ENCODE peak calls at places on chromosomes 4 and X, in eight cellular contexts. One of them, this sample, is unnamed.

GRCh38 chrX:23668335-23668734 is 1.0 kb downstream of the PRDX4 start:
- DNase-seq in colonic mucosa: no peak
- DNase-seq in left ventricle myocardium inferior: no peak
- DNase-seq in PC-3: peak
- DNase-seq in mammary epithelial cell: no peak
- DNase-seq in HFF-Myc: no peak
- DNase-seq in sigmoid colon: no peak
- DNase-seq in lower leg skin: no peak
- DNase-seq in this sample: no peak

GRCh38 chr4:24186466-24186865 is 296.6 kb upstream of the PPARGC1A start:
- DNase-seq in colonic mucosa: no peak
- DNase-seq in left ventricle myocardium inferior: no peak
- DNase-seq in PC-3: no peak
- DNase-seq in mammary epithelial cell: no peak
- DNase-seq in HFF-Myc: no peak
- DNase-seq in sigmoid colon: no peak
- DNase-seq in lower leg skin: no peak
- DNase-seq in this sample: no peak

GRCh38 chr4:77110707-77111106 is 34.9 kb upstream of the CCNI start:
- DNase-seq in colonic mucosa: no peak
- DNase-seq in left ventricle myocardium inferior: no peak
- DNase-seq in PC-3: no peak
- DNase-seq in mammary epithelial cell: peak
- DNase-seq in HFF-Myc: no peak
- DNase-seq in sigmoid colon: no peak
- DNase-seq in lower leg skin: no peak
- DNase-seq in this sample: no peak

GRCh38 chrX:34734383-34734782 is 77.3 kb upstream of the TMEM47 start:
- DNase-seq in colonic mucosa: no peak
- DNase-seq in left ventricle myocardium inferior: no peak
- DNase-seq in PC-3: peak
- DNase-seq in mammary epithelial cell: peak
- DNase-seq in HFF-Myc: no peak
- DNase-seq in sigmoid colon: no peak
- DNase-seq in lower leg skin: no peak
- DNase-seq in this sample: no peak

GRCh38 chrX:19350831-19351447 is 7.2 kb downstream of the PDHA1 start:
- DNase-seq in colonic mucosa: no peak
- DNase-seq in left ventricle myocardium inferior: no peak
- DNase-seq in PC-3: no peak
- DNase-seq in mammary epithelial cell: no peak
- DNase-seq in HFF-Myc: no peak
- DNase-seq in sigmoid colon: peak
- DNase-seq in lower leg skin: no peak
- DNase-seq in this sample: no peak

GRCh38 chr4:86019906-86020305 is 339.9 kb downstream of the MAPK10 start:
- DNase-seq in colonic mucosa: no peak
- DNase-seq in left ventricle myocardium inferior: no peak
- DNase-seq in PC-3: peak
- DNase-seq in mammary epithelial cell: peak
- DNase-seq in HFF-Myc: no peak
- DNase-seq in sigmoid colon: no peak
- DNase-seq in lower leg skin: no peak
- DNase-seq in this sample: no peak

GRCh38 chrX:109880629-109881028 is 122.3 kb upstream of the TMEM164 start:
- DNase-seq in colonic mucosa: no peak
- DNase-seq in left ventricle myocardium inferior: no peak
- DNase-seq in PC-3: no peak
- DNase-seq in mammary epithelial cell: no peak
- DNase-seq in HFF-Myc: no peak
- DNase-seq in sigmoid colon: no peak
- DNase-seq in lower leg skin: no peak
- DNase-seq in this sample: no peak

GRCh38 chrX:111181883-111182400 is 86.0 kb downstream of the PAK3 start:
- DNase-seq in colonic mucosa: no peak
- DNase-seq in left ventricle myocardium inferior: no peak
- DNase-seq in PC-3: no peak
- DNase-seq in mammary epithelial cell: no peak
- DNase-seq in HFF-Myc: no peak
- DNase-seq in sigmoid colon: no peak
- DNase-seq in lower leg skin: no peak
- DNase-seq in this sample: no peak

GRCh38 chrX:95382799-95383198 is 1301.8 kb upstream of the DIAPH2 start:
- DNase-seq in colonic mucosa: no peak
- DNase-seq in left ventricle myocardium inferior: no peak
- DNase-seq in PC-3: peak
- DNase-seq in mammary epithelial cell: peak
- DNase-seq in HFF-Myc: no peak
- DNase-seq in sigmoid colon: no peak
- DNase-seq in lower leg skin: no peak
- DNase-seq in this sample: no peak

GRCh38 chrX:357693-358471 is 28.8 kb downstream of the PPP2R3B start:
- DNase-seq in colonic mucosa: no peak
- DNase-seq in left ventricle myocardium inferior: peak
- DNase-seq in PC-3: peak
- DNase-seq in mammary epithelial cell: no peak
- DNase-seq in HFF-Myc: no peak
- DNase-seq in sigmoid colon: no peak
- DNase-seq in lower leg skin: no peak
- DNase-seq in this sample: no peak

GRCh38 chrX:140712413-140713173 is 3.0 kb downstream of the LINC00632 start:
- DNase-seq in colonic mucosa: peak
- DNase-seq in left ventricle myocardium inferior: peak
- DNase-seq in PC-3: peak
- DNase-seq in mammary epithelial cell: no peak
- DNase-seq in HFF-Myc: peak
- DNase-seq in sigmoid colon: peak
- DNase-seq in lower leg skin: peak
- DNase-seq in this sample: no peak

GRCh38 chrX:19194285-19195242 is 72.3 kb upstream of the ADGRG2 start:
- DNase-seq in colonic mucosa: no peak
- DNase-seq in left ventricle myocardium inferior: no peak
- DNase-seq in PC-3: peak
- DNase-seq in mammary epithelial cell: no peak
- DNase-seq in HFF-Myc: no peak
- DNase-seq in sigmoid colon: no peak
- DNase-seq in lower leg skin: no peak
- DNase-seq in this sample: no peak

GRCh38 chr4:56655627-56656345 is 25.3 kb downstream of the HOPX start:
- DNase-seq in colonic mucosa: no peak
- DNase-seq in left ventricle myocardium inferior: peak
- DNase-seq in PC-3: no peak
- DNase-seq in mammary epithelial cell: no peak
- DNase-seq in HFF-Myc: no peak
- DNase-seq in sigmoid colon: no peak
- DNase-seq in lower leg skin: no peak
- DNase-seq in this sample: no peak

GRCh38 chr4:107468812-107469211 is 251.2 kb downstream of the PAPSS1 start:
- DNase-seq in colonic mucosa: no peak
- DNase-seq in left ventricle myocardium inferior: no peak
- DNase-seq in PC-3: no peak
- DNase-seq in mammary epithelial cell: no peak
- DNase-seq in HFF-Myc: no peak
- DNase-seq in sigmoid colon: no peak
- DNase-seq in lower leg skin: no peak
- DNase-seq in this sample: no peak

GRCh38 chr4:99033956-99034355 is 38.4 kb downstream of the METAP1 start:
- DNase-seq in colonic mucosa: no peak
- DNase-seq in left ventricle myocardium inferior: no peak
- DNase-seq in PC-3: no peak
- DNase-seq in mammary epithelial cell: no peak
- DNase-seq in HFF-Myc: no peak
- DNase-seq in sigmoid colon: no peak
- DNase-seq in lower leg skin: no peak
- DNase-seq in this sample: no peak

GRCh38 chr4:86451560-86452322 is 91.9 kb upstream of the MAPK10 start:
- DNase-seq in colonic mucosa: no peak
- DNase-seq in left ventricle myocardium inferior: no peak
- DNase-seq in PC-3: peak
- DNase-seq in mammary epithelial cell: peak
- DNase-seq in HFF-Myc: no peak
- DNase-seq in sigmoid colon: no peak
- DNase-seq in lower leg skin: no peak
- DNase-seq in this sample: no peak

GRCh38 chr4:179843370-179843769 is 2399.8 kb upstream of the TENM3 start:
- DNase-seq in colonic mucosa: no peak
- DNase-seq in left ventricle myocardium inferior: no peak
- DNase-seq in PC-3: no peak
- DNase-seq in mammary epithelial cell: no peak
- DNase-seq in HFF-Myc: no peak
- DNase-seq in sigmoid colon: no peak
- DNase-seq in lower leg skin: no peak
- DNase-seq in this sample: no peak

GRCh38 chrX:6149231-6149870 is 79.3 kb downstream of the NLGN4X start:
- DNase-seq in colonic mucosa: no peak
- DNase-seq in left ventricle myocardium inferior: no peak
- DNase-seq in PC-3: no peak
- DNase-seq in mammary epithelial cell: peak
- DNase-seq in HFF-Myc: no peak
- DNase-seq in sigmoid colon: no peak
- DNase-seq in lower leg skin: no peak
- DNase-seq in this sample: no peak

GRCh38 chr4:140163029-140163810 is 9.2 kb upstream of the MAML3 start:
- DNase-seq in colonic mucosa: no peak
- DNase-seq in left ventricle myocardium inferior: no peak
- DNase-seq in PC-3: no peak
- DNase-seq in mammary epithelial cell: peak
- DNase-seq in HFF-Myc: peak
- DNase-seq in sigmoid colon: no peak
- DNase-seq in lower leg skin: no peak
- DNase-seq in this sample: no peak
- H3K4me3 ChIP-seq in colonic mucosa: no peak
- H3K4me3 ChIP-seq in left ventricle myocardium inferior: peak
- H3K4me3 ChIP-seq in PC-3: no peak
- H3K4me3 ChIP-seq in mammary epithelial cell: no peak
- H3K4me3 ChIP-seq in HFF-Myc: no peak
- H3K4me3 ChIP-seq in sigmoid colon: no peak
- H3K4me3 ChIP-seq in lower leg skin: no peak
- H3K4me3 ChIP-seq in this sample: no peak

GRCh38 chr4:164748375-164748774 is 5.6 kb upstream of the SMIM31 start:
- DNase-seq in colonic mucosa: no peak
- DNase-seq in left ventricle myocardium inferior: no peak
- DNase-seq in PC-3: peak
- DNase-seq in mammary epithelial cell: peak
- DNase-seq in HFF-Myc: no peak
- DNase-seq in sigmoid colon: no peak
- DNase-seq in lower leg skin: no peak
- DNase-seq in this sample: no peak
- TF ChIP-seq CTCF in colonic mucosa: peak
- TF ChIP-seq CTCF in left ventricle myocardium inferior: peak
- TF ChIP-seq CTCF in PC-3: peak
- TF ChIP-seq CTCF in mammary epithelial cell: peak
- TF ChIP-seq CTCF in HFF-Myc: peak
- TF ChIP-seq CTCF in sigmoid colon: no peak
- TF ChIP-seq CTCF in lower leg skin: no peak
- TF ChIP-seq CTCF in this sample: peak

GRCh38 chrX:40167240-40168182 is 69.8 kb upstream of the BCOR start:
- DNase-seq in colonic mucosa: peak
- DNase-seq in left ventricle myocardium inferior: no peak
- DNase-seq in PC-3: no peak
- DNase-seq in mammary epithelial cell: no peak
- DNase-seq in HFF-Myc: no peak
- DNase-seq in sigmoid colon: peak
- DNase-seq in lower leg skin: no peak
- DNase-seq in this sample: no peak

GRCh38 chrX:40165861-40166260 is 68.1 kb upstream of the BCOR start:
- DNase-seq in colonic mucosa: no peak
- DNase-seq in left ventricle myocardium inferior: no peak
- DNase-seq in PC-3: no peak
- DNase-seq in mammary epithelial cell: no peak
- DNase-seq in HFF-Myc: no peak
- DNase-seq in sigmoid colon: no peak
- DNase-seq in lower leg skin: no peak
- DNase-seq in this sample: no peak

GRCh38 chrX:40169193-40170086 is 71.7 kb upstream of the BCOR start:
- DNase-seq in colonic mucosa: peak
- DNase-seq in left ventricle myocardium inferior: no peak
- DNase-seq in PC-3: peak
- DNase-seq in mammary epithelial cell: no peak
- DNase-seq in HFF-Myc: no peak
- DNase-seq in sigmoid colon: peak
- DNase-seq in lower leg skin: no peak
- DNase-seq in this sample: no peak

GRCh38 chrX:40166582-40166981 is 68.8 kb upstream of the BCOR start:
- DNase-seq in colonic mucosa: no peak
- DNase-seq in left ventricle myocardium inferior: no peak
- DNase-seq in PC-3: no peak
- DNase-seq in mammary epithelial cell: no peak
- DNase-seq in HFF-Myc: no peak
- DNase-seq in sigmoid colon: no peak
- DNase-seq in lower leg skin: no peak
- DNase-seq in this sample: no peak

GRCh38 chrX:40168183-40169015 is 70.6 kb upstream of the BCOR start:
- DNase-seq in colonic mucosa: no peak
- DNase-seq in left ventricle myocardium inferior: no peak
- DNase-seq in PC-3: no peak
- DNase-seq in mammary epithelial cell: no peak
- DNase-seq in HFF-Myc: no peak
- DNase-seq in sigmoid colon: no peak
- DNase-seq in lower leg skin: no peak
- DNase-seq in this sample: no peak
- H3K4me3 ChIP-seq in colonic mucosa: peak
- H3K4me3 ChIP-seq in left ventricle myocardium inferior: peak
- H3K4me3 ChIP-seq in PC-3: no peak
- H3K4me3 ChIP-seq in mammary epithelial cell: no peak
- H3K4me3 ChIP-seq in HFF-Myc: no peak
- H3K4me3 ChIP-seq in sigmoid colon: peak
- H3K4me3 ChIP-seq in lower leg skin: no peak
- H3K4me3 ChIP-seq in this sample: no peak

DNA sequence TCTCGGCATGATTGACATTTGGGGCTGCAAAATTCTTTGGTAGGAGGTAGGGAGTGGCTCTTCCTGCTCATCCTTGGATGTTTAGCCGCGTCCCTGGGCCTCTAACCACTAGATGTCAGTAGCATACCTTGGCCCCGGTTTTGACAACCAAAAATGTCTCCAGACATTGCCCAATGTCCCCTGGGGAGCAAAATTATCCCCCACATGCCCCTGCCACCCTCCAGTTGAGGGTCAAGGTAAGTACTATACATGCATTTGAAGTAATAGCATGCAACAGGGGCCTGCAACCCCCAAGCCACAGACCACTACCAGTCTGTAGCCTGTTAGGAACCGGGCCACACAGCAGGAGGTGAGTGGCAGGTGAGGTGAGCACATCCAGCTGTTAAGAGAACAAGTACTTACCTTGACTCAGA is 17.6 kb upstream of the KIAA1210 start:
- DNase-seq in colonic mucosa: peak
- DNase-seq in left ventricle myocardium inferior: no peak
- DNase-seq in PC-3: peak
- DNase-seq in mammary epithelial cell: peak
- DNase-seq in HFF-Myc: no peak
- DNase-seq in sigmoid colon: no peak
- DNase-seq in lower leg skin: no peak
- DNase-seq in this sample: no peak
- TF ChIP-seq CTCF in colonic mucosa: no peak
- TF ChIP-seq CTCF in left ventricle myocardium inferior: peak
- TF ChIP-seq CTCF in PC-3: peak
- TF ChIP-seq CTCF in mammary epithelial cell: peak
- TF ChIP-seq CTCF in HFF-Myc: peak
- TF ChIP-seq CTCF in sigmoid colon: no peak
- TF ChIP-seq CTCF in lower leg skin: no peak
- TF ChIP-seq CTCF in this sample: peak

This sample was measured in LNCaP clone FGC.